ENCODE peak calls at places on chromosomes 11 and 22, in four cellular contexts. F is HCT116, A is HepG2, S is K562. B is an unnamed sample.

GRCh38 chr11:3124821-3125220 is 40.3 kb downstream of the OSBPL5 start:
- DNase-seq in F (no peak), A (no peak), S (no peak), B (no peak)

GRCh38 chr11:125341676-125342075 is 154.4 kb downstream of the FEZ1 start:
- DNase-seq in A (no peak), S (no peak), F (no peak), B (no peak)

GRCh38 chr11:1938343-1939005 is 8.7 kb upstream of the MRPL23 start:
- DNase-seq in F (no peak), S (no peak), A (no peak), B (no peak)

GRCh38 chr22:28143206-28143605 is 224.2 kb upstream of the PITPNB start:
- DNase-seq in A (no peak), S (no peak), F (no peak), B (no peak)

GRCh38 chr11:103923473-103923931 is 112.9 kb upstream of the DDI1 start:
- DNase-seq in S (no peak), F (peak), A (peak), B (no peak)

GRCh38 chr11:117256573-117256972 is 24.1 kb downstream of the RNF214 start:
- DNase-seq in A (no peak), S (no peak), F (no peak), B (no peak)

GRCh38 chr22:43396934-43397457 is 14.8 kb upstream of the MPPED1 start:
- DNase-seq in S (no peak), F (no peak), A (peak), B (no peak)

GRCh38 chr11:128417607-128418324 is 169.6 kb downstream of the ETS1 start:
- DNase-seq in S (no peak), F (no peak), A (no peak), B (no peak)

GRCh38 chr11:8947230-8947943 is 4.6 kb upstream of the ASCL3 start:
- DNase-seq in S (no peak), F (no peak), A (no peak), B (no peak)

DNA sequence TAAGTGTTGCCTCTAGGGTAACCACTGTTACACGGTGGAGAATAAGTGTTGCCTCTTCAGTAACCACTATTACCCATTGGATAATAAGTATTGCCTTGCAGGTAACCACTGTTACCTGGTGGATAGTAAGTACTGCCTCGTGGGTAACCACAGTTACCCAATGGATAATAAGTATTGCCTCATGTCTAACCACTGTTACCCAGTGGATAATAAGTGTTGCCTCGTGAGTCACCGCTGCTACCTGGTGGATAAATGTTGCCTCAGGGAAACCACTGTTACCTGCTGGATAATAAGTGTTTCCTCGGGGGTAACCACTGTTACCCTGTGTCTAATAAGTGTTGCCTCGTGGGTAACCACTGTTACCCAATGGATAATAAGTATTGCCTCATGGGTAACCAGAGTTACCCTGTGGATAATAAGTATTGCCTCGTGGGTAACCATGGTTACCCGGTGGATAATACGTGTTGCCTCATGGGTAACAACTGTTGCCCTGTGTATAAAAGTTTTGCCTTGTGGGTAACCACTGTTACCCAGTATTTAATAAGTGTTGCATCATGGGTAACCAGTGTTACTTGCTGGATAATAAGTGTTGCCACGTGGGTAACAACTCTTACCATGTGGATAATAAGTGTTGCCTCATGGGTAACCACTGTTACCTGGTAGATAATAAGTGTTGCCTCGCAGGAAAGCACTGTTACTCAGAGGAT is 12.3 kb upstream of the NXPE4 start:
- DNase-seq in S (no peak), F (no peak), A (no peak), B (no peak)
- TF ChIP-seq TCF7L2 in S (no peak), F (no peak), A (no peak), B (no peak)

GRCh38 chr11:77347962-77348361 is 46.5 kb upstream of the GDPD4 start:
- DNase-seq in F (no peak), A (no peak), S (no peak), B (no peak)

GRCh38 chr11:77351281-77351905 is 49.9 kb upstream of the GDPD4 start:
- DNase-seq in S (no peak), A (no peak), F (no peak), B (no peak)

GRCh38 chr11:77345621-77346020 is 44.1 kb upstream of the GDPD4 start:
- DNase-seq in F (no peak), A (no peak), S (no peak), B (no peak)

GRCh38 chr11:77346906-77347603 is 45.6 kb upstream of the GDPD4 start:
- DNase-seq in F (no peak), A (no peak), S (no peak), B (no peak)
- TF ChIP-seq TCF7L2 in F (no peak), A (no peak), S (no peak), B (no peak)

DNA sequence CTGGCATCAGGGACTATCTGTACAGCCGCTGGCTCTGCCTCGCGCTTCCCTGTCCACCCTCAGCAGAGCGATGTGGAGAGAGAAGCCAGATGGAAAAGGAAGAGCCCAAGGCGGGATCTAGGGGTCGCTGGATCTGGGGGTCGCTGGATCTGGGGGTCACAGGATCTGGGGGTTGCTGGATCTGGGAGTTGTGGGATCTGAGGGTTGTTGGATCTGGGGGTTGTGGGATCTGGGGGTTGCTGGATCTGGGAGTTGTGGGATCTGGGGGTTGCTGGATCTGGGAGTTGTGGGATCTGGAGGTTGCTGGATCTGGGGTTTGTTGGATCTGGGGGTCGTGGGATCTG is 2.0 kb upstream of the MS4A10 start:
- DNase-seq in F (no peak), A (no peak), S (no peak), B (no peak)
- TF ChIP-seq TCF7L2 in F (no peak), A (no peak), S (no peak), B (no peak)

GRCh38 chr11:73258104-73258684 is 13.9 kb upstream of the P2RY6 start:
- DNase-seq in S (no peak), A (no peak), F (no peak), B (no peak)
- TF ChIP-seq TCF7L2 in S (no peak), A (no peak), F (no peak), B (no peak)

GRCh38 chr11:10941429-10941828 is 83.6 kb upstream of the ZBED5 start:
- DNase-seq in F (no peak), S (no peak), A (no peak), B (no peak)
- TF ChIP-seq TCF7L2 in F (no peak), S (no peak), A (no peak), B (no peak)

GRCh38 chr11:48083427-48083826 is 103.1 kb downstream of the PTPRJ start:
- DNase-seq in A (no peak), F (no peak), S (no peak), B (no peak)
- TF ChIP-seq TCF7L2 in A (no peak), F (no peak), S (no peak), B (no peak)

GRCh38 chr11:84719935-84720577 is 907.1 kb downstream of the DLG2 start:
- DNase-seq in A (no peak), F (no peak), S (no peak), B (no peak)

GRCh38 chr11:84714316-84714780 is 912.8 kb downstream of the DLG2 start:
- DNase-seq in A (peak), F (peak), S (peak), B (peak)
- TF ChIP-seq TCF7L2 in A (no peak), F (no peak), S (no peak), B (no peak)

GRCh38 chr11:299081-299891 is at the start of gene IFITM5:
- DNase-seq in A (no peak), S (no peak), F (no peak), B (no peak)
- TF ChIP-seq TCF7L2 in A (no peak), S (no peak), F (no peak), B (no peak)

GRCh38 chr11:42625757-42626156 is 686.0 kb upstream of the API5 start:
- DNase-seq in A (no peak), S (no peak), F (no peak), B (no peak)

GRCh38 chr11:42631223-42631843 is 680.5 kb upstream of the API5 start:
- DNase-seq in S (no peak), F (no peak), A (peak), B (no peak)
- TF ChIP-seq TCF7L2 in S (no peak), F (no peak), A (no peak), B (no peak)

B was measured in Panc1.